ENCODE peak calls at places on chromosomes 5 and 9, in seven cellular contexts. One of them, this sample, is unnamed.

GRCh38 chr5:140182075-140182709 is 7.2 kb downstream of the CYSTM1 start:
- DNase-seq in HS-5: no peak
- DNase-seq in EL: no peak
- DNase-seq in IMR-90: no peak
- DNase-seq in fibroblast of lung: peak; percentile 50
- DNase-seq in NCI-H345: peak; percentile 44
- DNase-seq in stimulated activated CD8-positive, alpha-beta memory T cell treated with anti-CD3 and anti-CD28 coated beads, Interleukin-12 subunit alpha, Interleukin-12 subunit beta, amount 100 ng/mL, for 4 hours: no peak
- DNase-seq in this sample: no peak

GRCh38 chr5:59450245-59450644 is 443.3 kb downstream of the PDE4D start:
- DNase-seq in fibroblast of lung: no peak
- DNase-seq in IMR-90: no peak
- DNase-seq in stimulated activated CD8-positive, alpha-beta memory T cell treated with anti-CD3 and anti-CD28 coated beads, Interleukin-12 subunit alpha, Interleukin-12 subunit beta, amount 100 ng/mL, for 4 hours: no peak
- DNase-seq in NCI-H345: no peak
- DNase-seq in HS-5: no peak
- DNase-seq in EL: no peak
- DNase-seq in this sample: no peak

GRCh38 chr5:120452471-120452870 is 11.6 kb upstream of the PRR16 start:
- DNase-seq in EL: peak; percentile 53
- DNase-seq in stimulated activated CD8-positive, alpha-beta memory T cell treated with anti-CD3 and anti-CD28 coated beads, Interleukin-12 subunit alpha, Interleukin-12 subunit beta, amount 100 ng/mL, for 4 hours: no peak
- DNase-seq in fibroblast of lung: peak; percentile 49
- DNase-seq in HS-5: no peak
- DNase-seq in NCI-H345: no peak
- DNase-seq in IMR-90: peak; percentile 15
- DNase-seq in this sample: no peak

GRCh38 chr9:92770005-92770995 is 5.7 kb upstream of the BICD2 start:
- DNase-seq in EL: no peak
- DNase-seq in HS-5: no peak
- DNase-seq in NCI-H345: peak; percentile 93
- DNase-seq in stimulated activated CD8-positive, alpha-beta memory T cell treated with anti-CD3 and anti-CD28 coated beads, Interleukin-12 subunit alpha, Interleukin-12 subunit beta, amount 100 ng/mL, for 4 hours: no peak
- DNase-seq in fibroblast of lung: no peak
- DNase-seq in IMR-90: no peak
- DNase-seq in this sample: no peak

GRCh38 chr9:90107021-90107771 is 502.4 kb downstream of the GADD45G start:
- DNase-seq in EL: no peak
- DNase-seq in NCI-H345: peak; percentile 75
- DNase-seq in stimulated activated CD8-positive, alpha-beta memory T cell treated with anti-CD3 and anti-CD28 coated beads, Interleukin-12 subunit alpha, Interleukin-12 subunit beta, amount 100 ng/mL, for 4 hours: no peak
- DNase-seq in fibroblast of lung: peak; percentile 53
- DNase-seq in IMR-90: no peak
- DNase-seq in HS-5: no peak
- DNase-seq in this sample: no peak

GRCh38 chr5:56060276-56061110 is 65.7 kb upstream of the IL6ST start:
- DNase-seq in fibroblast of lung: peak; percentile 52
- DNase-seq in HS-5: no peak
- DNase-seq in stimulated activated CD8-positive, alpha-beta memory T cell treated with anti-CD3 and anti-CD28 coated beads, Interleukin-12 subunit alpha, Interleukin-12 subunit beta, amount 100 ng/mL, for 4 hours: no peak
- DNase-seq in NCI-H345: no peak
- DNase-seq in EL: no peak
- DNase-seq in IMR-90: no peak
- DNase-seq in this sample: no peak

GRCh38 chr9:97979778-97980478 is 3.2 kb upstream of the ANP32B start:
- DNase-seq in HS-5: no peak
- DNase-seq in IMR-90: no peak
- DNase-seq in stimulated activated CD8-positive, alpha-beta memory T cell treated with anti-CD3 and anti-CD28 coated beads, Interleukin-12 subunit alpha, Interleukin-12 subunit beta, amount 100 ng/mL, for 4 hours: no peak
- DNase-seq in EL: no peak
- DNase-seq in fibroblast of lung: no peak
- DNase-seq in NCI-H345: no peak
- DNase-seq in this sample: no peak

GRCh38 chr9:120944434-120945125 is 18.0 kb upstream of the TRAF1 start:
- DNase-seq in HS-5: no peak
- DNase-seq in IMR-90: no peak
- DNase-seq in fibroblast of lung: no peak
- DNase-seq in stimulated activated CD8-positive, alpha-beta memory T cell treated with anti-CD3 and anti-CD28 coated beads, Interleukin-12 subunit alpha, Interleukin-12 subunit beta, amount 100 ng/mL, for 4 hours: no peak
- DNase-seq in NCI-H345: no peak
- DNase-seq in EL: no peak
- DNase-seq in this sample: no peak

GRCh38 chr5:36876965-36877666 is 547 bp downstream of the NIPBL start:
- DNase-seq in fibroblast of lung: peak; percentile 67
- DNase-seq in IMR-90: peak; percentile 56
- DNase-seq in stimulated activated CD8-positive, alpha-beta memory T cell treated with anti-CD3 and anti-CD28 coated beads, Interleukin-12 subunit alpha, Interleukin-12 subunit beta, amount 100 ng/mL, for 4 hours: peak; percentile 42
- DNase-seq in EL: peak; percentile 68
- DNase-seq in NCI-H345: peak; percentile 71
- DNase-seq in HS-5: no peak
- DNase-seq in this sample: peak; percentile 80

GRCh38 chr5:111627862-111628261 is 115.5 kb upstream of the STARD4 start:
- DNase-seq in NCI-H345: no peak
- DNase-seq in IMR-90: no peak
- DNase-seq in EL: no peak
- DNase-seq in HS-5: no peak
- DNase-seq in stimulated activated CD8-positive, alpha-beta memory T cell treated with anti-CD3 and anti-CD28 coated beads, Interleukin-12 subunit alpha, Interleukin-12 subunit beta, amount 100 ng/mL, for 4 hours: no peak
- DNase-seq in fibroblast of lung: no peak
- DNase-seq in this sample: no peak

GRCh38 chr5:107519900-107520354 is 150.8 kb downstream of the EFNA5 start:
- DNase-seq in NCI-H345: peak; percentile 44
- DNase-seq in fibroblast of lung: peak; percentile 40
- DNase-seq in EL: peak; percentile 13
- DNase-seq in stimulated activated CD8-positive, alpha-beta memory T cell treated with anti-CD3 and anti-CD28 coated beads, Interleukin-12 subunit alpha, Interleukin-12 subunit beta, amount 100 ng/mL, for 4 hours: no peak
- DNase-seq in HS-5: no peak
- DNase-seq in IMR-90: peak; percentile 12
- DNase-seq in this sample: no peak

GRCh38 chr5:145347026-145347616 is 488.0 kb downstream of the PRELID2 start:
- DNase-seq in EL: peak; percentile 80
- DNase-seq in stimulated activated CD8-positive, alpha-beta memory T cell treated with anti-CD3 and anti-CD28 coated beads, Interleukin-12 subunit alpha, Interleukin-12 subunit beta, amount 100 ng/mL, for 4 hours: no peak
- DNase-seq in IMR-90: peak; percentile 72
- DNase-seq in HS-5: no peak
- DNase-seq in fibroblast of lung: peak; percentile 59
- DNase-seq in NCI-H345: peak; percentile 7
- DNase-seq in this sample: no peak

GRCh38 chr5:134245101-134245604 is 19.3 kb upstream of the PPP2CA start:
- DNase-seq in fibroblast of lung: peak; percentile 84
- DNase-seq in EL: peak; percentile 65
- DNase-seq in IMR-90: peak; percentile 86
- DNase-seq in stimulated activated CD8-positive, alpha-beta memory T cell treated with anti-CD3 and anti-CD28 coated beads, Interleukin-12 subunit alpha, Interleukin-12 subunit beta, amount 100 ng/mL, for 4 hours: no peak
- DNase-seq in NCI-H345: no peak
- DNase-seq in HS-5: no peak
- DNase-seq in this sample: no peak

GRCh38 chr5:27855491-27855890 is 817.1 kb upstream of the CDH9 start:
- DNase-seq in NCI-H345: no peak
- DNase-seq in EL: no peak
- DNase-seq in stimulated activated CD8-positive, alpha-beta memory T cell treated with anti-CD3 and anti-CD28 coated beads, Interleukin-12 subunit alpha, Interleukin-12 subunit beta, amount 100 ng/mL, for 4 hours: no peak
- DNase-seq in HS-5: no peak
- DNase-seq in IMR-90: no peak
- DNase-seq in fibroblast of lung: peak; percentile 6
- DNase-seq in this sample: no peak

GRCh38 chr5:82358454-82358853 is 80.3 kb upstream of the RPS23 start:
- DNase-seq in NCI-H345: no peak
- DNase-seq in HS-5: no peak
- DNase-seq in fibroblast of lung: peak; percentile 94
- DNase-seq in IMR-90: peak; percentile 84
- DNase-seq in stimulated activated CD8-positive, alpha-beta memory T cell treated with anti-CD3 and anti-CD28 coated beads, Interleukin-12 subunit alpha, Interleukin-12 subunit beta, amount 100 ng/mL, for 4 hours: no peak
- DNase-seq in EL: no peak
- DNase-seq in this sample: no peak

GRCh38 chr9:127088724-127089615 is 33.5 kb downstream of the ANGPTL2 start:
- DNase-seq in EL: no peak
- DNase-seq in IMR-90: no peak
- DNase-seq in NCI-H345: no peak
- DNase-seq in fibroblast of lung: no peak
- DNase-seq in stimulated activated CD8-positive, alpha-beta memory T cell treated with anti-CD3 and anti-CD28 coated beads, Interleukin-12 subunit alpha, Interleukin-12 subunit beta, amount 100 ng/mL, for 4 hours: no peak
- DNase-seq in HS-5: no peak
- DNase-seq in this sample: no peak

GRCh38 chr5:77424921-77425320 is 67.2 kb downstream of the WDR41 start:
- DNase-seq in fibroblast of lung: no peak
- DNase-seq in HS-5: no peak
- DNase-seq in IMR-90: no peak
- DNase-seq in stimulated activated CD8-positive, alpha-beta memory T cell treated with anti-CD3 and anti-CD28 coated beads, Interleukin-12 subunit alpha, Interleukin-12 subunit beta, amount 100 ng/mL, for 4 hours: no peak
- DNase-seq in NCI-H345: no peak
- DNase-seq in EL: no peak
- DNase-seq in this sample: no peak

GRCh38 chr5:67030289-67031069 is 166.1 kb downstream of the CD180 start:
- DNase-seq in fibroblast of lung: peak; percentile 41
- DNase-seq in NCI-H345: no peak
- DNase-seq in IMR-90: peak; percentile 27
- DNase-seq in EL: peak; percentile 29
- DNase-seq in stimulated activated CD8-positive, alpha-beta memory T cell treated with anti-CD3 and anti-CD28 coated beads, Interleukin-12 subunit alpha, Interleukin-12 subunit beta, amount 100 ng/mL, for 4 hours: no peak
- DNase-seq in HS-5: no peak
- DNase-seq in this sample: no peak

GRCh38 chr5:123035950-123036390 is 555 bp downstream of the PPIC start:
- DNase-seq in EL: peak; percentile 63
- DNase-seq in HS-5: no peak
- DNase-seq in IMR-90: peak; percentile 29
- DNase-seq in stimulated activated CD8-positive, alpha-beta memory T cell treated with anti-CD3 and anti-CD28 coated beads, Interleukin-12 subunit alpha, Interleukin-12 subunit beta, amount 100 ng/mL, for 4 hours: no peak
- DNase-seq in fibroblast of lung: peak; percentile 56
- DNase-seq in NCI-H345: peak; percentile 40
- DNase-seq in this sample: no peak

GRCh38 chr9:88523056-88523455 is 11.9 kb upstream of the NXNL2 start:
- DNase-seq in NCI-H345: no peak
- DNase-seq in stimulated activated CD8-positive, alpha-beta memory T cell treated with anti-CD3 and anti-CD28 coated beads, Interleukin-12 subunit alpha, Interleukin-12 subunit beta, amount 100 ng/mL, for 4 hours: no peak
- DNase-seq in IMR-90: peak; percentile 84
- DNase-seq in fibroblast of lung: peak; percentile 91
- DNase-seq in EL: peak; percentile 88
- DNase-seq in HS-5: peak; percentile 34
- DNase-seq in this sample: no peak

GRCh38 chr9:92635760-92636159 is 34.2 kb downstream of the IPPK start:
- DNase-seq in fibroblast of lung: no peak
- DNase-seq in IMR-90: no peak
- DNase-seq in EL: no peak
- DNase-seq in stimulated activated CD8-positive, alpha-beta memory T cell treated with anti-CD3 and anti-CD28 coated beads, Interleukin-12 subunit alpha, Interleukin-12 subunit beta, amount 100 ng/mL, for 4 hours: no peak
- DNase-seq in HS-5: no peak
- DNase-seq in NCI-H345: no peak
- DNase-seq in this sample: no peak

GRCh38 chr9:97362777-97363545 is 48.9 kb upstream of the TDRD7 start:
- DNase-seq in IMR-90: no peak
- DNase-seq in EL: no peak
- DNase-seq in fibroblast of lung: no peak
- DNase-seq in NCI-H345: peak; percentile 58
- DNase-seq in stimulated activated CD8-positive, alpha-beta memory T cell treated with anti-CD3 and anti-CD28 coated beads, Interleukin-12 subunit alpha, Interleukin-12 subunit beta, amount 100 ng/mL, for 4 hours: no peak
- DNase-seq in HS-5: no peak
- DNase-seq in this sample: no peak

GRCh38 chr5:109695005-109695926 is 5.5 kb downstream of the MAN2A1 start:
- DNase-seq in EL: no peak
- DNase-seq in IMR-90: no peak
- DNase-seq in NCI-H345: no peak
- DNase-seq in HS-5: no peak
- DNase-seq in stimulated activated CD8-positive, alpha-beta memory T cell treated with anti-CD3 and anti-CD28 coated beads, Interleukin-12 subunit alpha, Interleukin-12 subunit beta, amount 100 ng/mL, for 4 hours: no peak
- DNase-seq in fibroblast of lung: no peak
- DNase-seq in this sample: no peak

GRCh38 chr5:107389769-107390168 is 281.0 kb downstream of the EFNA5 start:
- DNase-seq in IMR-90: no peak
- DNase-seq in HS-5: no peak
- DNase-seq in NCI-H345: no peak
- DNase-seq in fibroblast of lung: no peak
- DNase-seq in stimulated activated CD8-positive, alpha-beta memory T cell treated with anti-CD3 and anti-CD28 coated beads, Interleukin-12 subunit alpha, Interleukin-12 subunit beta, amount 100 ng/mL, for 4 hours: no peak
- DNase-seq in EL: no peak
- DNase-seq in this sample: no peak

GRCh38 chr9:113709721-113710120 is 166.4 kb upstream of the ZNF618 start:
- DNase-seq in IMR-90: no peak
- DNase-seq in NCI-H345: no peak
- DNase-seq in fibroblast of lung: no peak
- DNase-seq in stimulated activated CD8-positive, alpha-beta memory T cell treated with anti-CD3 and anti-CD28 coated beads, Interleukin-12 subunit alpha, Interleukin-12 subunit beta, amount 100 ng/mL, for 4 hours: no peak
- DNase-seq in HS-5: no peak
- DNase-seq in EL: no peak
- DNase-seq in this sample: no peak

GRCh38 chr9:110452227-110452801 is 114.7 kb upstream of the TXNDC8 start:
- DNase-seq in NCI-H345: peak; percentile 4
- DNase-seq in EL: no peak
- DNase-seq in HS-5: no peak
- DNase-seq in stimulated activated CD8-positive, alpha-beta memory T cell treated with anti-CD3 and anti-CD28 coated beads, Interleukin-12 subunit alpha, Interleukin-12 subunit beta, amount 100 ng/mL, for 4 hours: no peak
- DNase-seq in fibroblast of lung: no peak
- DNase-seq in IMR-90: peak; percentile 15
- DNase-seq in this sample: no peak

GRCh38 chr5:166369326-166369725 is 1922.1 kb upstream of the WWC1 start:
- DNase-seq in NCI-H345: no peak
- DNase-seq in IMR-90: no peak
- DNase-seq in EL: no peak
- DNase-seq in HS-5: no peak
- DNase-seq in fibroblast of lung: no peak
- DNase-seq in stimulated activated CD8-positive, alpha-beta memory T cell treated with anti-CD3 and anti-CD28 coated beads, Interleukin-12 subunit alpha, Interleukin-12 subunit beta, amount 100 ng/mL, for 4 hours: no peak
- DNase-seq in this sample: no peak

GRCh38 chr5:11815481-11815880 is 88.8 kb downstream of the CTNND2 start:
- DNase-seq in fibroblast of lung: no peak
- DNase-seq in stimulated activated CD8-positive, alpha-beta memory T cell treated with anti-CD3 and anti-CD28 coated beads, Interleukin-12 subunit alpha, Interleukin-12 subunit beta, amount 100 ng/mL, for 4 hours: no peak
- DNase-seq in EL: no peak
- DNase-seq in NCI-H345: no peak
- DNase-seq in HS-5: no peak
- DNase-seq in IMR-90: no peak
- DNase-seq in this sample: no peak

GRCh38 chr9:81832571-81833285 is 95.5 kb upstream of the SPATA31D4 start:
- DNase-seq in fibroblast of lung: peak; percentile 76
- DNase-seq in NCI-H345: no peak
- DNase-seq in HS-5: no peak
- DNase-seq in EL: no peak
- DNase-seq in IMR-90: no peak
- DNase-seq in stimulated activated CD8-positive, alpha-beta memory T cell treated with anti-CD3 and anti-CD28 coated beads, Interleukin-12 subunit alpha, Interleukin-12 subunit beta, amount 100 ng/mL, for 4 hours: no peak
- DNase-seq in this sample: no peak

GRCh38 chr9:69542942-69543704 is 129.0 kb downstream of the APBA1 start:
- DNase-seq in NCI-H345: peak; percentile 62
- DNase-seq in IMR-90: no peak
- DNase-seq in HS-5: no peak
- DNase-seq in stimulated activated CD8-positive, alpha-beta memory T cell treated with anti-CD3 and anti-CD28 coated beads, Interleukin-12 subunit alpha, Interleukin-12 subunit beta, amount 100 ng/mL, for 4 hours: no peak
- DNase-seq in fibroblast of lung: no peak
- DNase-seq in EL: no peak
- DNase-seq in this sample: no peak

GRCh38 chr9:70352802-70353201 is 61.7 kb downstream of the KLF9 start:
- DNase-seq in fibroblast of lung: no peak
- DNase-seq in NCI-H345: no peak
- DNase-seq in IMR-90: no peak
- DNase-seq in stimulated activated CD8-positive, alpha-beta memory T cell treated with anti-CD3 and anti-CD28 coated beads, Interleukin-12 subunit alpha, Interleukin-12 subunit beta, amount 100 ng/mL, for 4 hours: no peak
- DNase-seq in EL: no peak
- DNase-seq in HS-5: no peak
- DNase-seq in this sample: no peak

This sample was measured in NK-92 treated with Interleukin-12 subunit alpha and Interleukin-12 subunit beta, amount 100 ng/mL, for 24 hours.